ENCODE peak calls at places on chromosomes 2 and 18, in five cellular contexts. One of them, this sample, is unnamed. For H3K27me3, the result is how much of the 10 kb centered on the place peaks cover.

GRCh38 chr2:151792589-151792988 is 35.6 kb downstream of the ARL5A start:
- DNase-seq in ovary: no peak
- DNase-seq in naive thymus-derived CD4-positive, alpha-beta T cell: no peak
- DNase-seq in iPS DF 6.9: no peak
- DNase-seq in IMR-90: no peak
- DNase-seq in this sample: no peak

GRCh38 chr2:241821460-241822263 is 12.7 kb downstream of the NEU4 start:
- DNase-seq in iPS DF 6.9: no peak
- DNase-seq in naive thymus-derived CD4-positive, alpha-beta T cell: no peak
- DNase-seq in ovary: no peak
- DNase-seq in IMR-90: no peak
- DNase-seq in this sample: no peak

GRCh38 chr2:208319403-208319802 is 53.3 kb downstream of the PIKFYVE start:
- DNase-seq in IMR-90: no peak
- DNase-seq in iPS DF 6.9: no peak
- DNase-seq in naive thymus-derived CD4-positive, alpha-beta T cell: no peak
- DNase-seq in ovary: no peak
- DNase-seq in this sample: no peak

GRCh38 chr2:207546822-207547221 is 17.1 kb downstream of the CREB1 start:
- DNase-seq in naive thymus-derived CD4-positive, alpha-beta T cell: no peak
- DNase-seq in IMR-90: no peak
- DNase-seq in ovary: no peak
- DNase-seq in iPS DF 6.9: no peak
- DNase-seq in this sample: no peak

GRCh38 chr2:111156529-111156928 is 35.8 kb downstream of the BCL2L11 start:
- DNase-seq in naive thymus-derived CD4-positive, alpha-beta T cell: no peak
- DNase-seq in iPS DF 6.9: no peak
- DNase-seq in IMR-90: no peak
- DNase-seq in ovary: no peak
- DNase-seq in this sample: no peak

GRCh38 chr2:200587007-200587616 is 1.3 kb downstream of the AOX1 start:
- DNase-seq in ovary: no peak
- DNase-seq in IMR-90: no peak
- DNase-seq in naive thymus-derived CD4-positive, alpha-beta T cell: no peak
- DNase-seq in iPS DF 6.9: no peak
- DNase-seq in this sample: no peak

GRCh38 chr2:48902521-48902920 is 147.0 kb upstream of the LHCGR start:
- DNase-seq in ovary: no peak
- DNase-seq in IMR-90: no peak
- DNase-seq in iPS DF 6.9: no peak
- DNase-seq in naive thymus-derived CD4-positive, alpha-beta T cell: no peak
- DNase-seq in this sample: no peak

GRCh38 chr2:157837851-157838441 is 38.2 kb downstream of the ACVR1 start:
- DNase-seq in IMR-90: peak
- DNase-seq in naive thymus-derived CD4-positive, alpha-beta T cell: no peak
- DNase-seq in ovary: no peak
- DNase-seq in iPS DF 6.9: no peak
- DNase-seq in this sample: peak

GRCh38 chr18:45783097-45784075 is 42.1 kb upstream of the SIGLEC15 start:
- DNase-seq in ovary: no peak
- DNase-seq in iPS DF 6.9: no peak
- DNase-seq in naive thymus-derived CD4-positive, alpha-beta T cell: no peak
- DNase-seq in IMR-90: peak
- DNase-seq in this sample: no peak

GRCh38 chr18:45954070-45954712 is 12.9 kb downstream of the EPG5 start:
- DNase-seq in IMR-90: peak
- DNase-seq in ovary: no peak
- DNase-seq in iPS DF 6.9: no peak
- DNase-seq in naive thymus-derived CD4-positive, alpha-beta T cell: no peak
- DNase-seq in this sample: no peak

GRCh38 chr2:180115675-180116074 is 108.6 kb upstream of the CWC22 start:
- DNase-seq in naive thymus-derived CD4-positive, alpha-beta T cell: no peak
- DNase-seq in ovary: no peak
- DNase-seq in iPS DF 6.9: no peak
- DNase-seq in IMR-90: peak
- DNase-seq in this sample: no peak

GRCh38 chr2:154455201-154455600 is 243.3 kb upstream of the KCNJ3 start:
- DNase-seq in naive thymus-derived CD4-positive, alpha-beta T cell: no peak
- DNase-seq in ovary: no peak
- DNase-seq in iPS DF 6.9: no peak
- DNase-seq in IMR-90: no peak
- DNase-seq in this sample: no peak

GRCh38 chr2:205734436-205734835 is 52.1 kb downstream of the NRP2 start:
- DNase-seq in iPS DF 6.9: no peak
- DNase-seq in ovary: peak
- DNase-seq in IMR-90: peak
- DNase-seq in naive thymus-derived CD4-positive, alpha-beta T cell: no peak
- DNase-seq in this sample: peak

GRCh38 chr18:27712066-27712465 is 464.9 kb downstream of the CDH2 start:
- DNase-seq in ovary: no peak
- DNase-seq in IMR-90: no peak
- DNase-seq in naive thymus-derived CD4-positive, alpha-beta T cell: no peak
- DNase-seq in iPS DF 6.9: no peak
- DNase-seq in this sample: peak

GRCh38 chr2:149573760-149574159 is 13.8 kb downstream of the MMADHC start:
- DNase-seq in naive thymus-derived CD4-positive, alpha-beta T cell: no peak
- DNase-seq in ovary: no peak
- DNase-seq in iPS DF 6.9: no peak
- DNase-seq in IMR-90: peak
- DNase-seq in this sample: peak

GRCh38 chr2:79083846-79084376 is 3.9 kb downstream of the REG1B start:
- DNase-seq in IMR-90: no peak
- DNase-seq in ovary: no peak
- DNase-seq in naive thymus-derived CD4-positive, alpha-beta T cell: no peak
- DNase-seq in iPS DF 6.9: no peak
- DNase-seq in this sample: no peak

GRCh38 chr2:238120463-238121298 is 17.8 kb upstream of the KLHL30 start:
- DNase-seq in IMR-90: peak
- DNase-seq in ovary: no peak
- DNase-seq in naive thymus-derived CD4-positive, alpha-beta T cell: no peak
- DNase-seq in iPS DF 6.9: no peak
- DNase-seq in this sample: peak

GRCh38 chr2:37119182-37119581 is 34.9 kb downstream of the GPATCH11 start:
- DNase-seq in iPS DF 6.9: no peak
- DNase-seq in ovary: no peak
- DNase-seq in naive thymus-derived CD4-positive, alpha-beta T cell: no peak
- DNase-seq in IMR-90: no peak
- DNase-seq in this sample: peak

GRCh38 chr18:35387367-35387685 is 10.2 kb upstream of the ZNF396 start:
- DNase-seq in naive thymus-derived CD4-positive, alpha-beta T cell: no peak
- DNase-seq in IMR-90: peak
- DNase-seq in ovary: no peak
- DNase-seq in iPS DF 6.9: no peak
- DNase-seq in this sample: no peak

GRCh38 chr2:225052703-225053102 is 10.4 kb upstream of the DOCK10 start:
- DNase-seq in IMR-90: peak
- DNase-seq in naive thymus-derived CD4-positive, alpha-beta T cell: peak
- DNase-seq in ovary: no peak
- DNase-seq in iPS DF 6.9: no peak
- DNase-seq in this sample: no peak

GRCh38 chr18:8882632-8883408 is 177.5 kb downstream of the MTCL1 start:
- DNase-seq in iPS DF 6.9: peak
- DNase-seq in naive thymus-derived CD4-positive, alpha-beta T cell: no peak
- DNase-seq in IMR-90: no peak
- DNase-seq in ovary: no peak
- DNase-seq in this sample: peak

GRCh38 chr2:37819228-37819627 is 105.9 kb upstream of the RMDN2 start:
- DNase-seq in ovary: no peak
- DNase-seq in naive thymus-derived CD4-positive, alpha-beta T cell: no peak
- DNase-seq in iPS DF 6.9: no peak
- DNase-seq in IMR-90: peak
- DNase-seq in this sample: peak

GRCh38 chr18:32530947-32531651 is 60.4 kb upstream of the GAREM1 start:
- DNase-seq in naive thymus-derived CD4-positive, alpha-beta T cell: peak
- DNase-seq in IMR-90: peak
- DNase-seq in ovary: no peak
- DNase-seq in iPS DF 6.9: no peak
- DNase-seq in this sample: no peak

GRCh38 chr2:171595896-171596295 is 73.6 kb downstream of the CYBRD1 start:
- DNase-seq in naive thymus-derived CD4-positive, alpha-beta T cell: no peak
- DNase-seq in IMR-90: peak
- DNase-seq in iPS DF 6.9: no peak
- DNase-seq in ovary: no peak
- DNase-seq in this sample: no peak

GRCh38 chr2:108968619-108969018 is 20.4 kb downstream of the EDAR start:
- DNase-seq in ovary: no peak
- DNase-seq in naive thymus-derived CD4-positive, alpha-beta T cell: no peak
- DNase-seq in iPS DF 6.9: no peak
- DNase-seq in IMR-90: no peak
- DNase-seq in this sample: no peak

GRCh38 chr2:48312126-48312525 is 217.8 kb upstream of the STON1 start:
- DNase-seq in ovary: no peak
- DNase-seq in IMR-90: no peak
- DNase-seq in iPS DF 6.9: no peak
- DNase-seq in naive thymus-derived CD4-positive, alpha-beta T cell: no peak
- DNase-seq in this sample: no peak

GRCh38 chr2:37671816-37672103 is 318 bp upstream of the CDC42EP3 start:
- DNase-seq in IMR-90: no peak
- DNase-seq in iPS DF 6.9: no peak
- DNase-seq in naive thymus-derived CD4-positive, alpha-beta T cell: no peak
- DNase-seq in ovary: no peak
- DNase-seq in this sample: no peak

GRCh38 chr2:217218269-217219140 is 358.6 kb upstream of the TNP1 start:
- DNase-seq in IMR-90: peak
- DNase-seq in naive thymus-derived CD4-positive, alpha-beta T cell: no peak
- DNase-seq in ovary: no peak
- DNase-seq in iPS DF 6.9: no peak
- DNase-seq in this sample: peak

GRCh38 chr2:46857871-46858696 is 57.5 kb downstream of the MCFD2 start:
- DNase-seq in IMR-90: peak
- DNase-seq in ovary: no peak
- DNase-seq in iPS DF 6.9: no peak
- DNase-seq in naive thymus-derived CD4-positive, alpha-beta T cell: no peak
- DNase-seq in this sample: no peak

GRCh38 chr2:21367421-21367820 is 243.7 kb downstream of the TDRD15 start:
- DNase-seq in ovary: no peak
- DNase-seq in IMR-90: peak
- DNase-seq in naive thymus-derived CD4-positive, alpha-beta T cell: no peak
- DNase-seq in iPS DF 6.9: no peak
- DNase-seq in this sample: no peak

GRCh38 chr2:12733846-12734245 is 17.1 kb downstream of the TRIB2 start:
- DNase-seq in naive thymus-derived CD4-positive, alpha-beta T cell: no peak
- DNase-seq in iPS DF 6.9: no peak
- DNase-seq in ovary: no peak
- DNase-seq in IMR-90: no peak
- DNase-seq in this sample: no peak

GRCh38 chr2:120736955-120737801 is 1.5 kb downstream of the GLI2 start:
- DNase-seq in iPS DF 6.9: no peak
- DNase-seq in naive thymus-derived CD4-positive, alpha-beta T cell: no peak
- DNase-seq in IMR-90: peak
- DNase-seq in ovary: peak
- DNase-seq in this sample: peak
- H3K27me3 ChIP-seq in iPS DF 6.9: under half
- H3K27me3 ChIP-seq in naive thymus-derived CD4-positive, alpha-beta T cell: under half
- H3K27me3 ChIP-seq in IMR-90: under half
- H3K27me3 ChIP-seq in ovary: under half
- H3K27me3 ChIP-seq in this sample: under half

GRCh38 chr2:232228332-232228731 is 150.2 kb upstream of the ALPP start:
- DNase-seq in ovary: no peak
- DNase-seq in IMR-90: no peak
- DNase-seq in iPS DF 6.9: no peak
- DNase-seq in naive thymus-derived CD4-positive, alpha-beta T cell: no peak
- DNase-seq in this sample: no peak
- H3K4me3 ChIP-seq in ovary: no peak
- H3K4me3 ChIP-seq in IMR-90: no peak
- H3K4me3 ChIP-seq in iPS DF 6.9: no peak
- H3K4me3 ChIP-seq in naive thymus-derived CD4-positive, alpha-beta T cell: no peak
- H3K4me3 ChIP-seq in this sample: no peak

GRCh38 chr2:176907341-176907740 is 305.3 kb upstream of the HNRNPA3 start:
- DNase-seq in IMR-90: no peak
- DNase-seq in ovary: no peak
- DNase-seq in iPS DF 6.9: no peak
- DNase-seq in naive thymus-derived CD4-positive, alpha-beta T cell: no peak
- DNase-seq in this sample: no peak
- H3K27me3 ChIP-seq in IMR-90: under half
- H3K27me3 ChIP-seq in ovary: under half
- H3K27me3 ChIP-seq in iPS DF 6.9: under half
- H3K27me3 ChIP-seq in naive thymus-derived CD4-positive, alpha-beta T cell: under half
- H3K27me3 ChIP-seq in this sample: under half

GRCh38 chr2:44826601-44827000 is 114.9 kb upstream of the SIX3 start:
- DNase-seq in ovary: no peak
- DNase-seq in iPS DF 6.9: no peak
- DNase-seq in IMR-90: no peak
- DNase-seq in naive thymus-derived CD4-positive, alpha-beta T cell: no peak
- DNase-seq in this sample: peak
- H3K4me3 ChIP-seq in ovary: no peak
- H3K4me3 ChIP-seq in iPS DF 6.9: no peak
- H3K4me3 ChIP-seq in IMR-90: no peak
- H3K4me3 ChIP-seq in naive thymus-derived CD4-positive, alpha-beta T cell: no peak
- H3K4me3 ChIP-seq in this sample: no peak

GRCh38 chr18:61890344-61890743 is 2.5 kb downstream of the RNF152 start:
- DNase-seq in IMR-90: no peak
- DNase-seq in naive thymus-derived CD4-positive, alpha-beta T cell: no peak
- DNase-seq in ovary: no peak
- DNase-seq in iPS DF 6.9: no peak
- DNase-seq in this sample: no peak
- H3K27me3 ChIP-seq in IMR-90: under half
- H3K27me3 ChIP-seq in naive thymus-derived CD4-positive, alpha-beta T cell: under half
- H3K27me3 ChIP-seq in ovary: under half
- H3K27me3 ChIP-seq in iPS DF 6.9: under half
- H3K27me3 ChIP-seq in this sample: under half

GRCh38 chr2:230660294-230661060 is 52.2 kb upstream of the CAB39 start:
- DNase-seq in IMR-90: no peak
- DNase-seq in naive thymus-derived CD4-positive, alpha-beta T cell: peak
- DNase-seq in ovary: no peak
- DNase-seq in iPS DF 6.9: no peak
- DNase-seq in this sample: no peak
- H3K4me3 ChIP-seq in IMR-90: no peak
- H3K4me3 ChIP-seq in naive thymus-derived CD4-positive, alpha-beta T cell: peak
- H3K4me3 ChIP-seq in ovary: no peak
- H3K4me3 ChIP-seq in iPS DF 6.9: no peak
- H3K4me3 ChIP-seq in this sample: no peak

GRCh38 chr2:234587341-234588053 is 90.6 kb upstream of the ARL4C start:
- DNase-seq in iPS DF 6.9: no peak
- DNase-seq in naive thymus-derived CD4-positive, alpha-beta T cell: no peak
- DNase-seq in ovary: no peak
- DNase-seq in IMR-90: peak
- DNase-seq in this sample: no peak
- H3K27me3 ChIP-seq in iPS DF 6.9: under half
- H3K27me3 ChIP-seq in naive thymus-derived CD4-positive, alpha-beta T cell: under half
- H3K27me3 ChIP-seq in ovary: under half
- H3K27me3 ChIP-seq in IMR-90: under half
- H3K27me3 ChIP-seq in this sample: under half

GRCh38 chr2:231554327-231554726 is 24.1 kb upstream of the NMUR1 start:
- DNase-seq in naive thymus-derived CD4-positive, alpha-beta T cell: no peak
- DNase-seq in iPS DF 6.9: no peak
- DNase-seq in ovary: no peak
- DNase-seq in IMR-90: no peak
- DNase-seq in this sample: no peak
- H3K4me3 ChIP-seq in naive thymus-derived CD4-positive, alpha-beta T cell: no peak
- H3K4me3 ChIP-seq in iPS DF 6.9: no peak
- H3K4me3 ChIP-seq in ovary: peak
- H3K4me3 ChIP-seq in IMR-90: peak
- H3K4me3 ChIP-seq in this sample: peak

This sample was measured in SJCRH30.